ENCODE peak calls at places on chromosome X, in five cellular contexts. G is K562, Z is SK-N-SH, Y is HepG2, A is H1. X is an unnamed sample.

GRCh38 chrX:69222103-69223090 is 57.1 kb upstream of the PJA1 start:
- DNase-seq in G (peak), Z (peak), Y (peak), A (peak), X (peak)

GRCh38 chrX:57643698-57644097 is 36.4 kb downstream of the NLRP2B start:
- DNase-seq in G (no peak), Z (no peak), Y (peak), A (no peak), X (no peak)

GRCh38 chrX:72046447-72046846 is 85.3 kb downstream of the RTL5 start:
- DNase-seq in G (no peak), Z (peak), Y (no peak), A (no peak), X (no peak)

GRCh38 chrX:108216862-108217571 is 125.4 kb downstream of the ATG4A start:
- DNase-seq in G (no peak), Z (no peak), Y (no peak), A (no peak), X (no peak)

GRCh38 chrX:47030339-47030738 is 47.9 kb upstream of the RGN start:
- DNase-seq in G (peak), Z (peak), Y (peak), A (no peak), X (peak)

GRCh38 chrX:101051153-101051548 is 760 bp downstream of the TRMT2B start:
- DNase-seq in G (no peak), Z (no peak), Y (no peak), A (peak), X (no peak)

GRCh38 chrX:133390647-133391046 is 24.6 kb downstream of the GPC4 start:
- DNase-seq in G (no peak), Z (no peak), Y (no peak), A (no peak), X (no peak)

GRCh38 chrX:122517781-122518180 is 666.3 kb upstream of the GRIA3 start:
- DNase-seq in G (no peak), Z (no peak), Y (no peak), A (no peak), X (no peak)

GRCh38 chrX:140733766-140734342 is 24.3 kb downstream of the LINC00632 start:
- DNase-seq in G (peak), Z (peak), Y (peak), A (no peak), X (peak)

GRCh38 chrX:153989971-153990655 is 17.6 kb downstream of the TMEM187 start:
- DNase-seq in G (no peak), Z (no peak), Y (no peak), A (no peak), X (no peak)

GRCh38 chrX:21930986-21931385 is 9.5 kb upstream of the SMS start:
- DNase-seq in G (no peak), Z (no peak), Y (no peak), A (no peak), X (no peak)

GRCh38 chrX:21934414-21934813 is 6.1 kb upstream of the SMS start:
- DNase-seq in G (no peak), Z (no peak), Y (no peak), A (no peak), X (no peak)

GRCh38 chrX:21929209-21929608 is 11.3 kb upstream of the SMS start:
- DNase-seq in G (no peak), Z (no peak), Y (no peak), A (no peak), X (no peak)

GRCh38 chrX:21933077-21933476 is 7.4 kb upstream of the SMS start:
- DNase-seq in G (peak), Z (no peak), Y (no peak), A (no peak), X (no peak)

GRCh38 chrX:21932277-21932996 is 8.1 kb upstream of the SMS start:
- DNase-seq in G (no peak), Z (no peak), Y (peak), A (no peak), X (peak)
- TF ChIP-seq SIN3A in G (no peak), Z (no peak), Y (no peak), A (no peak), X (no peak)

DNA sequence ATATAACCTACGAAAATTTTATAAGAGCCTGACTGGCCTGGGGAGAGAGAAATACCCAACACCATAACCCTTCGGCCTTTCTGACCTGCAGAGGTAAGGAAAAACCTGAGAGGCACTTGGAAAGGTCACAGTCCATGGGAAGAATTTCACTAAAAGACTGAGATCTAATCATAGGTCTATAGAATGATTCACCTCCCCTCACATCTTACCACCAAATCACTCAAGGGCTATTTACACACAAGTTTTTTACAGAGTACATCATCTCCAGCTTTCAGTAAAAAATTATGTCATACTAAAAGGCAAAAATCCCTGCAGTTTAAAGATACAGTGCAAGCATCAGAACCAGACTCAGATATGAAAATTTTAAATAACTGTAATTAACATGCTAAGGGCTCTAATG is 32.3 kb upstream of the SLC16A2 start:
- DNase-seq in G (no peak), Z (no peak), Y (no peak), A (no peak), X (no peak)
- TF ChIP-seq SIN3A in G (no peak), Z (no peak), Y (no peak), A (no peak), X (no peak)

GRCh38 chrX:9786839-9787635 is 808 bp downstream of the SHROOM2 start:
- DNase-seq in G (no peak), Z (peak), Y (no peak), A (no peak), X (no peak)
- TF ChIP-seq SIN3A in G (no peak), Z (no peak), Y (no peak), A (no peak), X (no peak)

GRCh38 chrX:103774070-103774642 is 2.5 kb upstream of the PLP1 start:
- DNase-seq in G (no peak), Z (peak), Y (peak), A (no peak), X (no peak)
- TF ChIP-seq SIN3A in G (no peak), Z (no peak), Y (no peak), A (no peak), X (no peak)

GRCh38 chrX:146241902-146242301 is 424.3 kb downstream of the SLITRK2 start:
- DNase-seq in G (no peak), Z (no peak), Y (no peak), A (no peak), X (no peak)
- TF ChIP-seq SIN3A in G (no peak), Z (no peak), Y (no peak), A (no peak), X (no peak)

X was measured in Panc1.